ENCODE peak calls at places on chromosome 20, in four cellular contexts. Y, X, O and E are unnamed samples.

GRCh38 chr20:41118632-41119031 is 18.7 kb upstream of the PLCG1 start:
- DNase-seq in O (no peak), X (no peak), Y (no peak), E (no peak)

GRCh38 chr20:44247131-44247571 is at the start of gene GDAP1L1:
- DNase-seq in O (no peak), X (no peak), Y (no peak), E (no peak)

GRCh38 chr20:5489596-5489995 is 172.8 kb upstream of the PROKR2 start:
- DNase-seq in X (no peak), Y (no peak), O (no peak), E (no peak)

GRCh38 chr20:32775240-32775991 is 13.2 kb downstream of the DNMT3B start:
- DNase-seq in O (no peak), Y (no peak), X (no peak), E (no peak)

GRCh38 chr20:4697189-4697873 is 24.4 kb upstream of the PRND start:
- DNase-seq in X (no peak), Y (no peak), O (no peak), E (no peak)

GRCh38 chr20:34143951-34144350 is 31.9 kb upstream of the EIF2S2 start:
- DNase-seq in O (no peak), X (no peak), Y (no peak), E (no peak)

GRCh38 chr20:52312131-52312729 is 120.7 kb upstream of the ZFP64 start:
- DNase-seq in Y (peak), X (peak), O (peak), E (peak)

GRCh38 chr20:48782901-48783308 is 44.9 kb downstream of the PREX1 start:
- DNase-seq in O (no peak), X (no peak), Y (no peak), E (no peak)

GRCh38 chr20:18058661-18059467 is 1.1 kb upstream of the OVOL2 start:
- DNase-seq in Y (no peak), X (peak), O (no peak), E (no peak)

GRCh38 chr20:967796-968742 is 34.0 kb downstream of the RSPO4 start:
- DNase-seq in X (peak), O (no peak), Y (no peak), E (no peak)

GRCh38 chr20:64053841-64054661 is 4.6 kb upstream of the SOX18 start:
- DNase-seq in Y (no peak), X (peak), O (no peak), E (no peak)
- H3K4me3 ChIP-seq in Y (no peak), X (no peak), O (no peak), E (no peak)

GRCh38 chr20:38724603-38725457 is 544 bp downstream of the SLC32A1 start:
- DNase-seq in X (no peak), Y (no peak), O (no peak), E (no peak)
- H3K4me3 ChIP-seq in X (no peak), Y (no peak), O (no peak), E (no peak)

DNA sequence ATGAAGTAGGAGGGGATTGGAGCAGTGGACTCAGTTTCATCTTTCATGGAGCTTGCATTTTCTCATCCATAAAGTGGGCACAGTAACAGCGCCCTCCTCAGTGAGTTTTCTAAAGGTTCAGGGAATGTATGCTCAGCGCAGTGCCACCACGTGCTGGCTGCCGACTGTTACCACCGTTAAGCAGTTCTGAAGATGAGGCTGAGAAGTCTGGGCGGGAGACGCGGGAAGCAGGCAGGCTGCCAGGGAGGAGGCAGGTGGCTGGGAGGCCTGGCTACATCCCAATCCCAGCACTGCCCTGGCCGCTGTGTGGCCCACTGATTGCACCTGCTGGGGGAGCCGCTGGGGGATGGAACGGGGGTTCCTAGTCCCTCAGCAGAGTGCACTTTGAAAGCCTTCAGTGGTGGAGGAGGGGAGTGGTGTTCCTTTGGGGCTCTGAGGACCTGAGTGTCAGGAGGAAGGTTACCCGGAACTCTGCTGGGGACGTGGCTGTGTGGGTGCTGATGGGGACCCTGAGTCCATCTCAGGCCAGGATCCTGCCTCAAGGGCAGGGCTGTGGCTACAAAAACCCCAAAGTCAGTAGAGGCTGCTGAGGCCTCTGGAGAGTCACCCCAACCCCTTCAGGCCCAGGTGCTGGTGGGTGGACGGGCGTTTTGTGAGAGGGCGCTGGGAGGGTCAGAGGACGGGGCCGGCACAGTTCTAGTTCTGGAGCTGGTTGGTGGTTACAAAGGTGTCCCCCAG is 28.0 kb upstream of the PHACTR3 start:
- DNase-seq in X (no peak), Y (no peak), O (no peak), E (no peak)
- H3K4me3 ChIP-seq in X (no peak), Y (no peak), O (no peak), E (no peak)

GRCh38 chr20:61253264-61253639 is 1.2 kb downstream of the CDH4 start:
- DNase-seq in X (no peak), O (no peak), Y (no peak), E (no peak)
- H3K4me3 ChIP-seq in X (no peak), O (peak), Y (peak), E (no peak)

DNA sequence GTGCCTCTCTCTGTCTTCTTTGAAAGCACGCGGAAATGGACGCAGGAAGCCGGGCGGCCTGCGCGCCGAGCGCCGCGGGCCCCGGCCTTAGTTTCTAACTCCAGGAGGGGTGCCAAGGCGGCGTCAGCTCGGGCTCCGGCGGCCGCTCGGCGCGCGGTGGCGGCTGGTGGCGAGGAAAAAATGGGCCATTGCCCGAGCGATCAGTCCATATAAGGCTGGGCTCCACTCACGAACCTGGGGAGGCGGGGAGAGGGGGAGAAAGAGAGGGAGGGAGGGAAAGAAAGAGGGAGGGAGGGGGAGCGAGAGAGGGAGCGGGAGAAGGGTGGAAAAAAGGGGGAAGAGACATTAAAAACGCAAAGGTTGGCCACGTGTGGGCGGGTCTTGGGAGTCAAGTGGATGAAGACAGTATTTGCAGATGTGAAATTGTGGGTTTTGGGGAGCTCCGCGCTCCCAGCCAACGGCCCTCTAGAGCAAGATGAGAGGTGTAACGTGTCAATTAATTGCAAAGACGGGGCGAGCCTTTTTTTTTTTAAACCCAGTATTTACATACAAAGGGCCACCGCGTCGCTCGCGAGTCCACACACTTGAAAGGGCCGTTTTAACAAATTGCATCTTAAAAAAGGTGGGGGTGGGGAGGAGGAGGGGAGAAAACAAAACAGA is at the start of gene NKX2-2:
- DNase-seq in X (peak), Y (no peak), O (no peak), E (no peak)
- H3K4me3 ChIP-seq in X (peak), Y (no peak), O (no peak), E (peak)